ENCODE peak calls at places on chromosome 14, in six cellular contexts. One of them, this sample, is unnamed.

GRCh38 chr14:71654810-71655209 is 277.4 kb upstream of the RGS6 start:
- DNase-seq in mesendoderm: no peak
- DNase-seq in GM06990: no peak
- DNase-seq in HFF-Myc: no peak
- DNase-seq in CD8-positive, alpha-beta T cell: no peak
- DNase-seq in astrocyte of the cerebellum: no peak
- DNase-seq in this sample: no peak

GRCh38 chr14:70156602-70157001 is 32.1 kb downstream of the SLC8A3 start:
- DNase-seq in GM06990: no peak
- DNase-seq in mesendoderm: no peak
- DNase-seq in CD8-positive, alpha-beta T cell: no peak
- DNase-seq in HFF-Myc: no peak
- DNase-seq in astrocyte of the cerebellum: no peak
- DNase-seq in this sample: no peak

GRCh38 chr14:73662439-73663056 is 17.8 kb downstream of the DNAL1 start:
- DNase-seq in mesendoderm: peak
- DNase-seq in CD8-positive, alpha-beta T cell: no peak
- DNase-seq in GM06990: no peak
- DNase-seq in astrocyte of the cerebellum: peak
- DNase-seq in HFF-Myc: peak
- DNase-seq in this sample: peak

GRCh38 chr14:101557811-101558738 is 3.2 kb upstream of the DIO3 start:
- DNase-seq in HFF-Myc: no peak
- DNase-seq in mesendoderm: peak
- DNase-seq in CD8-positive, alpha-beta T cell: no peak
- DNase-seq in GM06990: no peak
- DNase-seq in astrocyte of the cerebellum: no peak
- DNase-seq in this sample: no peak

GRCh38 chr14:50045039-50045711 is 71.2 kb downstream of the VCPKMT start:
- DNase-seq in astrocyte of the cerebellum: no peak
- DNase-seq in HFF-Myc: peak
- DNase-seq in mesendoderm: no peak
- DNase-seq in CD8-positive, alpha-beta T cell: peak
- DNase-seq in GM06990: peak
- DNase-seq in this sample: no peak

GRCh38 chr14:77549451-77549850 is 50.8 kb upstream of the ISM2 start:
- DNase-seq in astrocyte of the cerebellum: no peak
- DNase-seq in HFF-Myc: no peak
- DNase-seq in CD8-positive, alpha-beta T cell: no peak
- DNase-seq in mesendoderm: peak
- DNase-seq in GM06990: no peak
- DNase-seq in this sample: no peak

GRCh38 chr14:51472881-51473280 is 178.8 kb upstream of the FRMD6 start:
- DNase-seq in mesendoderm: no peak
- DNase-seq in HFF-Myc: peak
- DNase-seq in GM06990: no peak
- DNase-seq in astrocyte of the cerebellum: no peak
- DNase-seq in CD8-positive, alpha-beta T cell: no peak
- DNase-seq in this sample: peak

GRCh38 chr14:89382487-89383170 is 34.4 kb downstream of the FOXN3 start:
- DNase-seq in GM06990: no peak
- DNase-seq in mesendoderm: no peak
- DNase-seq in astrocyte of the cerebellum: no peak
- DNase-seq in HFF-Myc: no peak
- DNase-seq in CD8-positive, alpha-beta T cell: no peak
- DNase-seq in this sample: no peak

GRCh38 chr14:106442857-106443256 is 916.5 kb downstream of the TMEM121 start:
- DNase-seq in CD8-positive, alpha-beta T cell: peak
- DNase-seq in HFF-Myc: no peak
- DNase-seq in GM06990: peak
- DNase-seq in mesendoderm: no peak
- DNase-seq in astrocyte of the cerebellum: no peak
- DNase-seq in this sample: no peak

GRCh38 chr14:89284368-89285058 is 132.5 kb downstream of the FOXN3 start:
- DNase-seq in HFF-Myc: no peak
- DNase-seq in astrocyte of the cerebellum: peak
- DNase-seq in mesendoderm: no peak
- DNase-seq in CD8-positive, alpha-beta T cell: no peak
- DNase-seq in GM06990: no peak
- DNase-seq in this sample: no peak

GRCh38 chr14:57161583-57161982 is 107.1 kb downstream of the EXOC5 start:
- DNase-seq in astrocyte of the cerebellum: no peak
- DNase-seq in mesendoderm: no peak
- DNase-seq in CD8-positive, alpha-beta T cell: no peak
- DNase-seq in GM06990: no peak
- DNase-seq in HFF-Myc: no peak
- DNase-seq in this sample: no peak

GRCh38 chr14:60653388-60653690 is 4.1 kb upstream of the SIX1 start:
- DNase-seq in CD8-positive, alpha-beta T cell: no peak
- DNase-seq in GM06990: no peak
- DNase-seq in astrocyte of the cerebellum: no peak
- DNase-seq in HFF-Myc: no peak
- DNase-seq in mesendoderm: peak
- DNase-seq in this sample: no peak

GRCh38 chr14:105850853-105851581 is 324.6 kb downstream of the TMEM121 start:
- DNase-seq in GM06990: no peak
- DNase-seq in HFF-Myc: no peak
- DNase-seq in mesendoderm: no peak
- DNase-seq in CD8-positive, alpha-beta T cell: no peak
- DNase-seq in astrocyte of the cerebellum: no peak
- DNase-seq in this sample: no peak

GRCh38 chr14:76761849-76762616 is 765 bp downstream of the VASH1 start:
- DNase-seq in GM06990: no peak
- DNase-seq in astrocyte of the cerebellum: no peak
- DNase-seq in CD8-positive, alpha-beta T cell: no peak
- DNase-seq in HFF-Myc: no peak
- DNase-seq in mesendoderm: no peak
- DNase-seq in this sample: no peak

GRCh38 chr14:55052259-55052930 is 948 bp downstream of the MAPK1IP1L start:
- DNase-seq in mesendoderm: no peak
- DNase-seq in GM06990: no peak
- DNase-seq in CD8-positive, alpha-beta T cell: no peak
- DNase-seq in astrocyte of the cerebellum: no peak
- DNase-seq in HFF-Myc: no peak
- DNase-seq in this sample: no peak

GRCh38 chr14:97878206-97878605 is 1081.0 kb downstream of the VRK1 start:
- DNase-seq in GM06990: no peak
- DNase-seq in astrocyte of the cerebellum: peak
- DNase-seq in CD8-positive, alpha-beta T cell: no peak
- DNase-seq in HFF-Myc: no peak
- DNase-seq in mesendoderm: no peak
- DNase-seq in this sample: no peak

GRCh38 chr14:31613188-31613587 is 52.0 kb downstream of the NUBPL start:
- DNase-seq in astrocyte of the cerebellum: no peak
- DNase-seq in CD8-positive, alpha-beta T cell: no peak
- DNase-seq in GM06990: no peak
- DNase-seq in HFF-Myc: no peak
- DNase-seq in mesendoderm: no peak
- DNase-seq in this sample: no peak

GRCh38 chr14:54840798-54841197 is 61.8 kb downstream of the GCH1 start:
- DNase-seq in astrocyte of the cerebellum: no peak
- DNase-seq in CD8-positive, alpha-beta T cell: no peak
- DNase-seq in GM06990: no peak
- DNase-seq in HFF-Myc: no peak
- DNase-seq in mesendoderm: no peak
- DNase-seq in this sample: no peak

GRCh38 chr14:71475916-71476315 is 456.3 kb upstream of the RGS6 start:
- DNase-seq in CD8-positive, alpha-beta T cell: no peak
- DNase-seq in astrocyte of the cerebellum: no peak
- DNase-seq in HFF-Myc: no peak
- DNase-seq in GM06990: no peak
- DNase-seq in mesendoderm: no peak
- DNase-seq in this sample: no peak

GRCh38 chr14:58299665-58300202 is 1.4 kb downstream of the ARID4A start:
- DNase-seq in GM06990: peak
- DNase-seq in mesendoderm: peak
- DNase-seq in HFF-Myc: no peak
- DNase-seq in astrocyte of the cerebellum: no peak
- DNase-seq in CD8-positive, alpha-beta T cell: peak
- DNase-seq in this sample: no peak

GRCh38 chr14:63212209-63212608 is 8.0 kb downstream of the RHOJ start:
- DNase-seq in HFF-Myc: no peak
- DNase-seq in GM06990: no peak
- DNase-seq in mesendoderm: no peak
- DNase-seq in CD8-positive, alpha-beta T cell: no peak
- DNase-seq in astrocyte of the cerebellum: no peak
- DNase-seq in this sample: no peak

GRCh38 chr14:68526420-68527105 is 266.3 kb downstream of the ZFP36L1 start:
- DNase-seq in astrocyte of the cerebellum: no peak
- DNase-seq in GM06990: no peak
- DNase-seq in CD8-positive, alpha-beta T cell: no peak
- DNase-seq in mesendoderm: no peak
- DNase-seq in HFF-Myc: no peak
- DNase-seq in this sample: no peak

GRCh38 chr14:68528031-68528687 is 264.7 kb downstream of the ZFP36L1 start:
- DNase-seq in CD8-positive, alpha-beta T cell: no peak
- DNase-seq in GM06990: no peak
- DNase-seq in astrocyte of the cerebellum: no peak
- DNase-seq in HFF-Myc: no peak
- DNase-seq in mesendoderm: no peak
- DNase-seq in this sample: no peak

GRCh38 chr14:68527329-68527851 is 265.5 kb downstream of the ZFP36L1 start:
- DNase-seq in astrocyte of the cerebellum: no peak
- DNase-seq in CD8-positive, alpha-beta T cell: no peak
- DNase-seq in HFF-Myc: no peak
- DNase-seq in mesendoderm: peak
- DNase-seq in GM06990: no peak
- DNase-seq in this sample: no peak

GRCh38 chr14:68534301-68534700 is 258.6 kb downstream of the ZFP36L1 start:
- DNase-seq in CD8-positive, alpha-beta T cell: no peak
- DNase-seq in HFF-Myc: no peak
- DNase-seq in GM06990: no peak
- DNase-seq in astrocyte of the cerebellum: no peak
- DNase-seq in mesendoderm: no peak
- DNase-seq in this sample: no peak

GRCh38 chr14:68530443-68530842 is 262.4 kb downstream of the ZFP36L1 start:
- DNase-seq in HFF-Myc: no peak
- DNase-seq in GM06990: no peak
- DNase-seq in astrocyte of the cerebellum: no peak
- DNase-seq in CD8-positive, alpha-beta T cell: no peak
- DNase-seq in mesendoderm: no peak
- DNase-seq in this sample: no peak
- H3K4me3 ChIP-seq in HFF-Myc: no peak
- H3K4me3 ChIP-seq in GM06990: no peak
- H3K4me3 ChIP-seq in astrocyte of the cerebellum: no peak
- H3K4me3 ChIP-seq in CD8-positive, alpha-beta T cell: no peak
- H3K4me3 ChIP-seq in mesendoderm: no peak
- H3K4me3 ChIP-seq in this sample: no peak

GRCh38 chr14:102629700-102630365 is 37.4 kb downstream of the RCOR1 start:
- DNase-seq in CD8-positive, alpha-beta T cell: no peak
- DNase-seq in HFF-Myc: no peak
- DNase-seq in GM06990: no peak
- DNase-seq in mesendoderm: peak
- DNase-seq in astrocyte of the cerebellum: peak
- DNase-seq in this sample: no peak

GRCh38 chr14:102630405-102630804 is 38.0 kb downstream of the RCOR1 start:
- DNase-seq in CD8-positive, alpha-beta T cell: no peak
- DNase-seq in mesendoderm: peak
- DNase-seq in HFF-Myc: no peak
- DNase-seq in GM06990: no peak
- DNase-seq in astrocyte of the cerebellum: no peak
- DNase-seq in this sample: no peak

GRCh38 chr14:102629011-102629444 is 36.6 kb downstream of the RCOR1 start:
- DNase-seq in HFF-Myc: no peak
- DNase-seq in GM06990: no peak
- DNase-seq in astrocyte of the cerebellum: no peak
- DNase-seq in mesendoderm: no peak
- DNase-seq in CD8-positive, alpha-beta T cell: no peak
- DNase-seq in this sample: no peak

GRCh38 chr14:102633906-102634595 is 41.6 kb downstream of the RCOR1 start:
- DNase-seq in astrocyte of the cerebellum: no peak
- DNase-seq in CD8-positive, alpha-beta T cell: no peak
- DNase-seq in mesendoderm: no peak
- DNase-seq in GM06990: peak
- DNase-seq in HFF-Myc: no peak
- DNase-seq in this sample: no peak
- H3K4me3 ChIP-seq in astrocyte of the cerebellum: no peak
- H3K4me3 ChIP-seq in CD8-positive, alpha-beta T cell: no peak
- H3K4me3 ChIP-seq in mesendoderm: no peak
- H3K4me3 ChIP-seq in GM06990: no peak
- H3K4me3 ChIP-seq in HFF-Myc: no peak
- H3K4me3 ChIP-seq in this sample: no peak

DNA sequence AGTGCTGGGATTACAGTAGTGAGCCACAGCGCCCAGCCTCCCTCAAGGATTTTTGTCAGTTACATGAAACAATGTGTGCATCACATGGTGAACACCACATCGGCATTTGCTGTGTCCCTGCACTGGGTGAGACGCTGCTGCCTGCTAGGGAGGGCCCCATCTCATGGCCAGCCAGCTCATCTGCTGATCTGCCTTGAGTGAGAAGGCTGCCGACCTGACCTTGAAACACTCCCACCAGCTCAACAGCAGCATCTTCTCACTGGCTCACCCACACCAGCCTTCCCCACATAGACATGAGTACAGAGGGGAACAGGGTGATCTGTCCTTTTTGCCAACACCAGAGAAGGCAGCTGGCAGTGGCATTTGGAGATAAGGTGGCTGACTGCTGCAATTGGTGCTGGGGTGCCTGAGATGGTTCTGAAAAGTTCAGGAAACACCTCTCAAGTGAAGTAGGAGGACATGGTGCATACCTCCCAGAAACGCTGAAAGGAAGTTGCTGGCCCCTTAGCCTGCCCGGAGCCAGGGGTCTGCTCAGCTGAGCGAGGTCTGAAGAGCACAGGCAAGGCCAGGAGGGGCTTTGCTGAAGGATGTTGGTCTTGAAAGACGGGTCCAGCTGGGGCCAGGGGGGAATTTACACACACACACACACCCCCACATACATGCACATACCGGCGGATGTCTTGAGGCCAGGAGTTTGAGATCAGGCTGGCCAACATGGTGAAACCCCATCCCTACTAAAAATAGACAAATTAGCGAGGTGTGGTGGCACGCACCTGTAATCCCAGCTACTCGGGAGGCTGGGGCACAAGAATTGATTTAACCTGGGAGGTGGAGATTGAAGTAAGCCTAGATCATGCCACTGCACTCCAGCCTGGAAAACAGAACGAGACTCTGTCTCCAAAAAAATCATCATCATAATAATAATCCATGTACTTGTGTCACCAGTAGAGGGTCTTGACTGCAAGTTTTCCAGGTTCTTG is 14.3 kb upstream of the PPP1R13B start:
- DNase-seq in HFF-Myc: no peak
- DNase-seq in GM06990: no peak
- DNase-seq in CD8-positive, alpha-beta T cell: no peak
- DNase-seq in mesendoderm: no peak
- DNase-seq in astrocyte of the cerebellum: no peak
- DNase-seq in this sample: no peak
- H3K4me3 ChIP-seq in HFF-Myc: no peak
- H3K4me3 ChIP-seq in GM06990: no peak
- H3K4me3 ChIP-seq in CD8-positive, alpha-beta T cell: no peak
- H3K4me3 ChIP-seq in mesendoderm: no peak
- H3K4me3 ChIP-seq in astrocyte of the cerebellum: no peak
- H3K4me3 ChIP-seq in this sample: no peak

DNA sequence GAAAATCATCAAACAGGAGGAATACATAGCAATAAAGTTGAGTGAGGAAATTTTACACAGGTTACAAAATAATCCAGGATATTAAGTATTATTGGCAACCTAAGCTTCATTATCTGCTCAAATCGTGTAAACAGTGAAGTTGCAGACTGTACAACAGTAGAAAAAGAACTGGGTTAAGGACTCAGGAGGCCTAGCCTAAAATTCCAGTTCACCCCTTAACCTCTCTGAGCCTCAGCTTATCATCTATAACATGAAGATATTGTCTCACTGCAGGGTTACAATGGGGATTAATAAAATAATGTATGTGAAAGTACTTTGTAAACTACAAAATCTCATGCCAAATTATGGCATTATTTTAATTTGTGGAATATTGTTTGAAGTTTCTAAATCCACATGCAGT is 26.0 kb downstream of the DDHD1 start:
- DNase-seq in astrocyte of the cerebellum: no peak
- DNase-seq in mesendoderm: no peak
- DNase-seq in HFF-Myc: no peak
- DNase-seq in GM06990: no peak
- DNase-seq in CD8-positive, alpha-beta T cell: no peak
- DNase-seq in this sample: no peak
- H3K4me3 ChIP-seq in astrocyte of the cerebellum: no peak
- H3K4me3 ChIP-seq in mesendoderm: no peak
- H3K4me3 ChIP-seq in HFF-Myc: no peak
- H3K4me3 ChIP-seq in GM06990: no peak
- H3K4me3 ChIP-seq in CD8-positive, alpha-beta T cell: no peak
- H3K4me3 ChIP-seq in this sample: no peak